ENCODE peak calls at places on chromosomes 4 and X, in seven cellular contexts. K is mucosa of descending colon, V is GM10248, O is dorsolateral prefrontal cortex, B is stomach, S is heart left ventricle, I is AG10803. P is an unnamed sample.

GRCh38 chrX:9355739-9356138 is 109.1 kb upstream of the TBL1X start:
- DNase-seq in I (no peak), O (no peak), B (no peak), S (no peak), K (no peak), V (no peak), P (no peak)

GRCh38 chrX:97026406-97026805 is 142.7 kb downstream of the RPA4 start:
- DNase-seq in B (no peak), K (no peak), V (no peak), I (no peak), S (no peak), O (no peak), P (no peak)

GRCh38 chr4:68176500-68176899 is 46.8 kb upstream of the TMPRSS11F start:
- DNase-seq in O (no peak), B (no peak), K (no peak), V (no peak), I (no peak), S (no peak), P (no peak)

GRCh38 chr4:8199594-8200301 is 658 bp downstream of the SH3TC1 start:
- DNase-seq in V (no peak), I (no peak), B (peak), O (no peak), K (peak), S (no peak), P (no peak)

GRCh38 chrX:150897371-150898319 is 823 bp downstream of the CD99L2 start:
- DNase-seq in S (no peak), V (no peak), I (peak), K (peak), O (peak), B (peak), P (no peak)

GRCh38 chr4:168269879-168270278 is 48.7 kb downstream of the DDX60 start:
- DNase-seq in K (no peak), B (no peak), I (no peak), O (no peak), S (peak), V (no peak), P (no peak)

GRCh38 chr4:7928711-7929505 is 10.8 kb downstream of the AFAP1 start:
- DNase-seq in V (no peak), O (peak), I (no peak), B (no peak), S (no peak), K (no peak), P (no peak)

GRCh38 chrX:47366051-47366722 is 4.2 kb upstream of the ZNF157 start:
- DNase-seq in V (peak), B (peak), K (peak), O (peak), S (peak), I (peak), P (no peak)

GRCh38 chr4:114535725-114536124 is 62.9 kb upstream of the UGT8 start:
- DNase-seq in I (no peak), V (no peak), S (no peak), O (no peak), K (no peak), B (no peak), P (no peak)

GRCh38 chr4:123444298-123444731 is 47.7 kb downstream of the SPRY1 start:
- DNase-seq in O (no peak), K (peak), S (peak), I (no peak), V (peak), B (no peak), P (no peak)

GRCh38 chr4:115101675-115102074 is 11.7 kb downstream of the NDST4 start:
- DNase-seq in V (no peak), I (no peak), K (no peak), O (no peak), B (no peak), S (no peak), P (no peak)

GRCh38 chr4:133320576-133321170 is 171.6 kb downstream of the PCDH10 start:
- DNase-seq in V (peak), B (no peak), O (no peak), K (peak), I (no peak), S (no peak), P (no peak)

GRCh38 chr4:9771069-9771468 is 10.4 kb upstream of the DRD5 start:
- DNase-seq in I (no peak), S (no peak), K (no peak), V (no peak), B (no peak), O (no peak), P (no peak)

GRCh38 chr4:169079942-169080827 is 70.1 kb upstream of the CBR4 start:
- DNase-seq in I (peak), K (no peak), B (peak), O (no peak), S (peak), V (peak), P (no peak)

GRCh38 chrX:32408389-32408788 is 803.0 kb downstream of the DMD start:
- DNase-seq in V (no peak), K (peak), B (no peak), I (no peak), S (no peak), O (no peak), P (no peak)

GRCh38 chr4:23337292-23337691 is 552.6 kb downstream of the PPARGC1A start:
- DNase-seq in O (no peak), B (no peak), S (no peak), I (no peak), K (no peak), V (no peak), P (no peak)

GRCh38 chr4:117700111-117700892 is 334.0 kb upstream of the NDST3 start:
- DNase-seq in K (no peak), B (no peak), S (no peak), V (no peak), I (no peak), O (no peak), P (no peak)

GRCh38 chrX:132209527-132209926 is 9.7 kb downstream of the RAP2C start:
- DNase-seq in I (peak), B (no peak), S (no peak), K (peak), V (no peak), O (no peak), P (no peak)

GRCh38 chrX:34563809-34564208 is 93.3 kb downstream of the TMEM47 start:
- DNase-seq in O (no peak), S (no peak), K (no peak), B (no peak), V (no peak), I (no peak), P (no peak)

GRCh38 chrX:7444967-7445366 is 297.0 kb upstream of the PUDP start:
- DNase-seq in O (no peak), V (peak), I (no peak), B (no peak), S (no peak), K (no peak), P (no peak)

GRCh38 chr4:82431026-82431745 is 796 bp downstream of the ENOPH1 start:
- DNase-seq in S (peak), O (peak), K (peak), B (peak), V (peak), I (peak), P (no peak)

GRCh38 chr4:109611045-109611616 is 51.1 kb downstream of the MCUB start:
- DNase-seq in B (no peak), O (no peak), S (no peak), I (no peak), V (no peak), K (peak), P (no peak)

GRCh38 chr4:56424697-56425514 is 10.5 kb downstream of the PPAT start:
- DNase-seq in V (peak), B (peak), K (peak), O (no peak), I (peak), S (no peak), P (no peak)

GRCh38 chr4:107283587-107284559 is 247.8 kb upstream of the DKK2 start:
- DNase-seq in V (no peak), O (no peak), S (no peak), B (no peak), K (no peak), I (peak), P (no peak)

GRCh38 chrX:38800981-38801845 is at the start of gene MID1IP1:
- DNase-seq in O (peak), V (peak), K (peak), B (peak), I (peak), S (peak), P (peak)

GRCh38 chr4:1347410-1347864 is 429 bp downstream of the UVSSA start:
- DNase-seq in I (peak), O (peak), V (peak), B (peak), S (peak), K (peak), P (peak)

GRCh38 chr4:2357821-2358745 is 60.4 kb downstream of the ZFYVE28 start:
- DNase-seq in O (no peak), V (no peak), K (no peak), B (no peak), S (no peak), I (no peak), P (no peak)

GRCh38 chrX:87392369-87392768 is 125.2 kb upstream of the KLHL4 start:
- DNase-seq in I (no peak), K (no peak), O (no peak), V (no peak), S (no peak), B (no peak), P (no peak)

GRCh38 chr4:80192937-80193336 is 4.4 kb upstream of the PRDM8 start:
- DNase-seq in I (peak), K (no peak), B (no peak), V (no peak), O (no peak), S (no peak), P (no peak)

GRCh38 chrX:53685711-53686110 is 808 bp downstream of the HUWE1 start:
- DNase-seq in S (no peak), B (no peak), V (no peak), O (no peak), I (no peak), K (no peak), P (no peak)

GRCh38 chrX:147228153-147228552 is 413.6 kb upstream of the CXorf51A start:
- DNase-seq in K (no peak), S (no peak), O (no peak), I (no peak), B (no peak), V (no peak), P (no peak)

GRCh38 chr4:36163198-36163597 is 81.1 kb downstream of the ARAP2 start:
- DNase-seq in B (no peak), O (no peak), I (no peak), K (no peak), S (no peak), V (no peak), P (no peak)

GRCh38 chr4:126405369-126405982 is 1090.7 kb downstream of the FAT4 start:
- DNase-seq in B (no peak), K (no peak), I (peak), O (no peak), V (no peak), S (no peak), P (no peak)

GRCh38 chr4:7430368-7430964 is 4.3 kb downstream of the PSAPL1 start:
- DNase-seq in K (no peak), B (peak), S (no peak), O (no peak), I (no peak), V (no peak), P (no peak)

GRCh38 chr4:153620352-153620751 is 63.7 kb upstream of the TLR2 start:
- DNase-seq in V (no peak), K (no peak), I (peak), B (no peak), O (no peak), S (no peak), P (no peak)

GRCh38 chr4:88674565-88674964 is 23.1 kb downstream of the NAP1L5 start:
- DNase-seq in B (no peak), S (no peak), K (no peak), I (no peak), V (no peak), O (no peak), P (no peak)

DNA sequence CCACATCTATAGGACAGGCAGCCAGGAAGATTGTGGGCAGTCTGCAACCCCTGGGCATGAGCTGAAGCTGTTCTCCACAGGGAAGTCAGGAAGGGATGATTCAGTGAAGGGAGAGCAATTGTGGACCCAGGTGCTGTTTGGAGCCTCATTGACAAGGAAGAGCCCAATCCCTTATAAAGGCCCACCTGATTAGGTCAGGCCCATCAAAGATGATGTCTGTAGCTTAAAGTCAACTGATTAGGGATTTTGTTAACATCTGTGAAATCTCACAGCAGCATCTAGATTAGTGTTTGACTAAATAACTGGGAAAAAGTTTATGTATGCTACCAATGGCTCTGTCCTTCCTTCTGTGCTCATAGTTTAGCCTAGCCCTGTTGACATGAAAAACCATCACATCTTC is 127.5 kb downstream of the FRAS1 start:
- DNase-seq in I (no peak), S (no peak), K (no peak), B (no peak), V (no peak), O (no peak), P (no peak)
- TF ChIP-seq CTCF in I (no peak), S (no peak), K (no peak), B (no peak), V (no peak), O (no peak), P (no peak)

GRCh38 chrX:102651968-102652744 is 873 bp downstream of the GPRASP1 start:
- DNase-seq in O (peak), S (peak), V (peak), K (peak), B (no peak), I (peak), P (no peak)
- TF ChIP-seq CTCF in O (peak), S (peak), V (no peak), K (no peak), B (peak), I (peak), P (peak)

GRCh38 chr4:62644372-62644771 is 1444.2 kb downstream of the ADGRL3 start:
- DNase-seq in V (no peak), O (no peak), B (no peak), K (peak), I (no peak), S (no peak), P (no peak)
- TF ChIP-seq CTCF in V (no peak), O (peak), B (no peak), K (no peak), I (no peak), S (peak), P (peak)

GRCh38 chr4:4781936-4782754 is 77.3 kb upstream of the MSX1 start:
- DNase-seq in S (no peak), O (no peak), V (no peak), B (no peak), I (peak), K (no peak), P (no peak)

GRCh38 chr4:4778491-4779003 is 80.9 kb upstream of the MSX1 start:
- DNase-seq in V (no peak), I (no peak), S (no peak), O (no peak), B (no peak), K (no peak), P (no peak)

GRCh38 chr4:4782969-4783368 is 76.5 kb upstream of the MSX1 start:
- DNase-seq in I (peak), K (no peak), B (no peak), V (no peak), O (no peak), S (no peak), P (no peak)

GRCh38 chr4:4779486-4779885 is 80.0 kb upstream of the MSX1 start:
- DNase-seq in I (no peak), O (no peak), S (no peak), V (no peak), K (no peak), B (no peak), P (no peak)

GRCh38 chr4:4780634-4781287 is 78.7 kb upstream of the MSX1 start:
- DNase-seq in K (no peak), S (no peak), I (peak), V (no peak), B (no peak), O (no peak), P (no peak)
- TF ChIP-seq CTCF in K (no peak), S (no peak), I (peak), V (no peak), B (no peak), O (no peak), P (no peak)

GRCh38 chr4:85478576-85478975 is 3.6 kb downstream of the ARHGAP24 start:
- DNase-seq in V (no peak), O (no peak), K (no peak), S (no peak), B (no peak), I (peak), P (no peak)

GRCh38 chr4:85474818-85475630 is at the start of gene ARHGAP24:
- DNase-seq in K (peak), V (peak), S (peak), B (peak), I (peak), O (peak), P (no peak)

GRCh38 chr4:85474356-85474755 is 594 bp upstream of the ARHGAP24 start:
- DNase-seq in V (no peak), S (no peak), K (no peak), I (peak), B (no peak), O (no peak), P (no peak)

GRCh38 chr4:85475631-85476233 is 782 bp downstream of the ARHGAP24 start:
- DNase-seq in O (no peak), I (peak), V (no peak), K (peak), B (no peak), S (peak), P (no peak)

GRCh38 chr4:85477538-85477937 is 2.6 kb downstream of the ARHGAP24 start:
- DNase-seq in I (peak), V (no peak), K (no peak), O (no peak), S (no peak), B (no peak), P (no peak)
- TF ChIP-seq CTCF in I (no peak), V (no peak), K (no peak), O (no peak), S (no peak), B (no peak), P (no peak)

DNA sequence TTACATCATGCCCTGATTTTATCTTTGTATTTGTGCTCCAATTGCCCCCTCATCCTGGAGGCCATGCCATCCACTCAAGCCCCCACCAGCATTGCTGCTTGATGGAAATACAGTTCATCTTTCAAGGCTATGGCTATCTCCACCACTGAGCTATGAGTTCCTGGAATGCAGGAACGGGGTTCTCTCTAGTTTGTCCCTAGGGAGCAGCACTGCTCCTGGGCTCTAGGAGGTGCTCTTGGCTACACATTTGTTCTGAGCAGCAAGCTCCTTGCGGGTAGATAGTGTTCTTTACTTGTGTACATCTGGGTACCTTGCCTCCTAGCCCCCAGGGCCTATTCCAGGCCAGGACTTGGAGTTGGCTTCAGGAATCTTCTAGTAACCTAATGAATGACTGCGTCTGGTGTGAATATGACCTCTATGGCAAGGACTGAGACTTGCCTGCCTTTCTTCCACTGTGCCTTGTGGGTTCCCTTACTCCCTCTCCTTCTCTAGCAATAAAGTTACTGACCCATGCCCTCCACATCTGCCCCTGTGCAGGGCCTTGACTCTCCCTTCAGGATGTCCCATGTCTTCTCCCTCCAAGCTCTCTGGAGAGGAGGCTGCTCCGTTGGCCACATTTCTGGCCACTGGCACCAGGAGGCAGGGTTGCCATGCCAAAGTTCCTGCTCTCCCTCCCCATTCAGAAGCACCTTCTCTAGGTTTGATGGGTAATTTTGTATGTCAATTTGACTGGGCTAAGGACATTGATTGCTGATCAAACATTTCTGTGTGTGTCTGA is 7.6 kb downstream of the CITED1 start:
- DNase-seq in K (no peak), V (no peak), I (no peak), B (no peak), O (no peak), S (no peak), P (peak)
- TF ChIP-seq CTCF in K (no peak), V (peak), I (no peak), B (no peak), O (no peak), S (peak), P (no peak)

GRCh38 chr4:86909945-86910344 is 17.7 kb upstream of the C4orf36 start:
- DNase-seq in S (no peak), K (no peak), B (no peak), V (no peak), I (no peak), O (no peak), P (no peak)

GRCh38 chr4:86910820-86911684 is 18.8 kb upstream of the C4orf36 start:
- DNase-seq in V (no peak), I (no peak), K (no peak), S (no peak), B (no peak), O (no peak), P (no peak)

GRCh38 chr4:86909540-86909939 is 17.3 kb upstream of the C4orf36 start:
- DNase-seq in V (no peak), B (no peak), I (no peak), O (no peak), K (no peak), S (no peak), P (no peak)

GRCh38 chr4:86910369-86910768 is 18.1 kb upstream of the C4orf36 start:
- DNase-seq in I (no peak), S (no peak), V (no peak), K (no peak), O (no peak), B (no peak), P (no peak)
- TF ChIP-seq CTCF in I (no peak), S (no peak), V (no peak), K (no peak), O (no peak), B (no peak), P (no peak)

DNA sequence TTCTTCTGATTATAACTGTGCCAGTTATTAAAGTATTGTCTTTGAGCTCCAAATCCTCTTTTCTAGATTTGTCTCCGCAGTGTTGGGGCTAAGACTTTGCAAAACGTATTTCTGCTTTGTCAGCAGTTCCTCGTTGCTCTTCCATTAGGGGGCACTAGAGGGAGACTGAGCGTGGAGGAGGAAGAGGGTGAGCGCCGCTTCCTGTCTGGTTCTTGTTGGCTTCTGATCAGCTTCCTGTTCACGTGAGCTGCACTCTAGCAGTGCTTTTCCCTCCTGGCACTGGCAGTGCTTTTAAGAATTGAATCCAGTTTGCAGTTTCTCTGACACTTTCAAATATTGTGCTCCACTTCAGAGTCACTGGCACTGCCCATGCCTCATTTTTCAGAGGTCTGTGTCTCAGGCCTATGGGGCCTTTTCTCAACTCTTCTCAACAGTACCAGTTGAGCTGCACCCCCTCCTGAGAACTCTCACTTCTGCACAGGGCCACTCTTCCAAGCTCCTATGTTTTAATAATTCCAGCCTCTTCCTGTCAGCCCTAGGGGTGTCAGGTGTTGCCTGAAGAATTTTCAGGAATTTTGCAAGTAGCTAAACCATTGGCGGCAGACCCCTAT is 54.4 kb upstream of the LCORL start:
- DNase-seq in B (peak), S (peak), V (no peak), K (peak), O (no peak), I (no peak), P (no peak)
- TF ChIP-seq CTCF in B (no peak), S (peak), V (no peak), K (no peak), O (no peak), I (no peak), P (peak)